ENCODE peak calls at places on chromosome 3, in four cellular contexts. G is transverse colon, Q is left ventricle myocardium inferior, Y is HCT116. M is an unnamed sample.

GRCh38 chr3:197368821-197369220 is 70.4 kb upstream of the DLG1 start:
- DNase-seq in G (no peak), Q (no peak), Y (no peak), M (no peak)

GRCh38 chr3:56303508-56303907 is 164.8 kb downstream of the ERC2 start:
- DNase-seq in G (no peak), Q (no peak), Y (peak; percentile 15), M (no peak)

GRCh38 chr3:58998476-58999117 is 51.2 kb downstream of the CFAP20DC start:
- DNase-seq in G (no peak), Q (no peak), Y (peak; percentile 87), M (no peak)

GRCh38 chr3:194986208-194987043 is 284.5 kb downstream of the XXYLT1 start:
- DNase-seq in G (no peak), Q (no peak), Y (no peak), M (peak; percentile 31)

GRCh38 chr3:99867594-99868437 is 50.2 kb downstream of the CMSS1 start:
- DNase-seq in G (no peak), Q (no peak), Y (no peak), M (no peak)

GRCh38 chr3:42601898-42602581 is 1.6 kb downstream of the NKTR start:
- DNase-seq in G (no peak), Q (no peak), Y (no peak), M (no peak)

GRCh38 chr3:157092219-157092618 is 67.7 kb downstream of the CCNL1 start:
- DNase-seq in G (no peak), Q (no peak), Y (no peak), M (no peak)

GRCh38 chr3:114525278-114525677 is 231.4 kb downstream of the TIGIT start:
- DNase-seq in G (no peak), Q (no peak), Y (no peak), M (no peak)

GRCh38 chr3:5057857-5058324 is 64.2 kb upstream of the ARL8B start:
- DNase-seq in G (peak; percentile 84), Q (peak; percentile 74), Y (peak; percentile 85), M (peak; percentile 78)

GRCh38 chr3:129936757-129937156 is 37.8 kb upstream of the TRH start:
- DNase-seq in G (peak; percentile 53), Q (no peak), Y (no peak), M (peak; percentile 41)

GRCh38 chr3:157540656-157541055 is 37.4 kb upstream of the VEPH1 start:
- DNase-seq in G (no peak), Q (no peak), Y (no peak), M (no peak)

GRCh38 chr3:60399861-60400845 is 851.1 kb downstream of the FHIT start:
- DNase-seq in G (no peak), Q (no peak), Y (no peak), M (no peak)

GRCh38 chr3:44506556-44506955 is 29.1 kb upstream of the ZNF445 start:
- DNase-seq in G (no peak), Q (no peak), Y (no peak), M (no peak)

GRCh38 chr3:185825639-185826481 is 1.0 kb upstream of the IGF2BP2 start:
- DNase-seq in G (peak; percentile 76), Q (peak; percentile 36), Y (no peak), M (peak; percentile 61)

GRCh38 chr3:106529738-106530137 is 660.9 kb upstream of the CBLB start:
- DNase-seq in G (no peak), Q (no peak), Y (no peak), M (no peak)

GRCh38 chr3:37743974-37744373 is 117.7 kb upstream of the CTDSPL start:
- DNase-seq in G (no peak), Q (no peak), Y (no peak), M (no peak)

GRCh38 chr3:188947401-188947982 is 224.3 kb upstream of the TPRG1 start:
- DNase-seq in G (peak; percentile 89), Q (peak; percentile 86), Y (peak; percentile 73), M (peak; percentile 90)

GRCh38 chr3:53944019-53944418 is 52.4 kb upstream of the SELENOK start:
- DNase-seq in G (no peak), Q (no peak), Y (no peak), M (no peak)

GRCh38 chr3:53940651-53941050 is 49.0 kb upstream of the SELENOK start:
- DNase-seq in G (no peak), Q (no peak), Y (no peak), M (no peak)

GRCh38 chr3:53941174-53941573 is 49.5 kb upstream of the SELENOK start:
- DNase-seq in G (no peak), Q (no peak), Y (no peak), M (no peak)

GRCh38 chr3:53939081-53939582 is 47.5 kb upstream of the SELENOK start:
- DNase-seq in G (no peak), Q (no peak), Y (no peak), M (no peak)

DNA sequence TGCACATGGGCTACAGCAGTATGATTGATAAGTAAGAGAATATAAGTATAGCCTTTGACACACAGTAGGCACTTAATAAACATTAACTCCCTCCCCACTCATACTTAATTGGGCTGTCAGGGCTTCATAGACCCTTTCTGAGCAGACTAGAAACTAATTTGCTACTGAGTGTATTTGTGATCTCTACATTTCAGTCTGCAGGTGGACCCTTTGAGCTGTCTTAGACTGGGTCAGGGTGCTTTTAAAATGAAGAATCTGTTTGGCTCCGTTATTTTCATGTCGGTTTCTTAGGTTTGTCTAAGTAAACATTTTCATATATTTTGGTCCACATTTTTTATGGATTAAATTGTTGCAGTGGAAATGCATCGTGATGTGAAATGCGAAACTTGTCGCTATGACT is 50.3 kb upstream of the SELENOK start:
- DNase-seq in G (no peak), Q (no peak), Y (no peak), M (no peak)
- TF ChIP-seq CTCF in G (no peak), Q (peak; percentile 45), Y (peak; percentile 7), M (no peak)

DNA sequence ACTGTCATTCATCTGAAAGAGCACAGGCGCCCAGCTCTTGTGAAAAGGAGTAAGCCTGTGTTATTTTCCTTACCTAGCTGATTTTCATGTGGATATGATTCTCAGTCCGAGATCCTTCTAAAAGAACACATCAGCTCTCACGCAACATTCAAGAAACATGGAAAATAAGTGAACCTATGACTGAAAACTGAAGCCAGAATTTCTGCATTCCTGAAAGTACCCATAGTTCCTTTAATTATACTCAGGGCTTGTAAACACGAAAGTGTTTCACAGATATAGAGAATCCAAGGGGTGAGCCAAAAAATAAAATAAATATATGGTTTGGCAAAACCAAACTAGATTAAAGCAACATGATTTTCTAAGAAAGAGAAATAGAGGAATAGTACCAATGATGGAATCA is 100.8 kb upstream of the CHMP2B start:
- DNase-seq in G (no peak), Q (no peak), Y (no peak), M (no peak)
- H3K9me3 ChIP-seq in G (no peaks in the 10 kb centered on the region), Q (no peaks in the 10 kb centered on the region), Y (no peaks in the 10 kb centered on the region), M (no peaks in the 10 kb centered on the region)

GRCh38 chr3:62875103-62876002 is at the start of gene CADPS:
- DNase-seq in G (peak; percentile 13), Q (peak; percentile 15), Y (no peak), M (no peak)
- H3K27ac ChIP-seq in G (peak within 1 kb of the TSS; percentile 4), Q (peak within 1 kb of the TSS; percentile 89), Y (no peak within 1 kb of the TSS), M (peak within 1 kb of the TSS; percentile 29)

GRCh38 chr3:143514874-143515273 is 333.4 kb downstream of the SLC9A9 start:
- DNase-seq in G (no peak), Q (no peak), Y (no peak), M (no peak)
- TF ChIP-seq CTCF in G (no peak), Q (no peak), Y (no peak), M (no peak)

GRCh38 chr3:146680602-146681001 is 75.5 kb upstream of the PLSCR5 start:
- DNase-seq in G (no peak), Q (no peak), Y (no peak), M (no peak)
- H3K9me3 ChIP-seq in G (no peaks in the 10 kb centered on the region), Q (no peaks in the 10 kb centered on the region), Y (no peaks in the 10 kb centered on the region), M (no peaks in the 10 kb centered on the region)

GRCh38 chr3:45582407-45582806 is 12.1 kb upstream of the LIMD1 start:
- DNase-seq in G (no peak), Q (no peak), Y (no peak), M (no peak)
- H3K27ac ChIP-seq in G (peak overlapping the region; percentile 48), Q (peak overlapping the region; percentile 86), Y (no peak overlapping the region), M (peak overlapping the region; percentile 26)

GRCh38 chr3:78255403-78255802 is 1215.5 kb downstream of the ROBO2 start:
- DNase-seq in G (no peak), Q (no peak), Y (no peak), M (no peak)
- TF ChIP-seq CTCF in G (no peak), Q (no peak), Y (no peak), M (no peak)